ENCODE peak calls at places on chromosomes 2 and 18, in four cellular contexts. O, L, H and M are unnamed samples.

GRCh38 chr2:226607379-226607778 is 192.2 kb downstream of the IRS1 start:
- DNase-seq in O (no peak), L (peak), H (peak), M (no peak)

GRCh38 chr2:64770137-64770780 is 116.5 kb upstream of the SERTAD2 start:
- DNase-seq in O (no peak), L (peak), H (no peak), M (no peak)

GRCh38 chr2:39851691-39852110 is 72.6 kb upstream of the THUMPD2 start:
- DNase-seq in O (no peak), L (peak), H (no peak), M (peak)

GRCh38 chr2:160433466-160434172 is 60.0 kb downstream of the RBMS1 start:
- DNase-seq in O (no peak), L (peak), H (no peak), M (no peak)

GRCh38 chr2:47033102-47033880 is 117.7 kb upstream of the MCFD2 start:
- DNase-seq in O (no peak), L (no peak), H (no peak), M (no peak)

GRCh38 chr2:241858206-241859016 is at the start of gene PDCD1:
- DNase-seq in O (peak), L (no peak), H (no peak), M (no peak)

GRCh38 chr2:44946681-44947360 is 5.3 kb downstream of the SIX3 start:
- DNase-seq in O (no peak), L (no peak), H (no peak), M (no peak)

GRCh38 chr2:191320881-191321280 is 75.7 kb downstream of the MYO1B start:
- DNase-seq in O (no peak), L (no peak), H (no peak), M (no peak)

DNA sequence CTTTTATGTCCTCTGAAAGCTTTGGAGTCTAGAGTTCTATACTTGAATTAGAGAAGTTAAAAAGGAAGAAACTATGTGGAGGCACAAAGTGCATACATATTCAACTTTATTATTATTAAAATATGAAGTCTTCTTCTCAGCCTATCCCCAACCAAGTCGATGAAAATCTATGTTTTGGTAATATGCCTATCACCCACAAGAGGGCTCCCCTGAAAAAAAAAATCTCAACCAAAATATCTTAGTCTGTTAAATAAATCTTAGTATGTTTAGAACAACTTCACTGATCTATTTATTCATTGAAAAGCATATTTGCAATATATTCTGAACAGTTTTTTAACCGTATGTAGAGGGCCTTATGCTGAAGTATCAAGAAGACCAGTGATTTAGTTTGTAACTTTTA is 804.5 kb downstream of the TDRD15 start:
- DNase-seq in O (no peak), L (no peak), H (no peak), M (no peak)
- TF ChIP-seq CTCF in O (no peak), L (no peak), H (no peak), M (no peak)

DNA sequence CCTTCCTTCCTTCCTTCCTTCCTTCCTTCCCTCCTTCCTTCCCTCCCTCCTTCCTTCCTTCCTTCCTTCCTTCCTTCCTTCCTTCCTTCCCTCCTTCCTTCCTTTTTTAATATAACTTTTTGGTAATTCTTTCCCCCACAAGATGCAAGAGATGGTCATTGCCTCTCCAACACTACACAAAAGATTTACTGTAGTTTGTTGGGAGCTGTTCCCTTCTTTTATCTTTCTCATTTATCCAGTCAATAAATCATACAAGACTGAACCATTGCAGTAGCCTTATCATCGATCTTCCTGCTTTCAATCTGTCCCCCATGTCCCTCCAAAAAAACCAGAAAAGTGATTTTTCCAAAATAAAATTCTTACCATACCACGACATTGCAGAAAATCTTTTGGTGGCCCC is 8.2 kb downstream of the APCDD1 start:
- DNase-seq in O (no peak), L (no peak), H (no peak), M (no peak)
- H3K4me3 ChIP-seq in O (no peak), L (no peak), H (no peak), M (no peak)

DNA sequence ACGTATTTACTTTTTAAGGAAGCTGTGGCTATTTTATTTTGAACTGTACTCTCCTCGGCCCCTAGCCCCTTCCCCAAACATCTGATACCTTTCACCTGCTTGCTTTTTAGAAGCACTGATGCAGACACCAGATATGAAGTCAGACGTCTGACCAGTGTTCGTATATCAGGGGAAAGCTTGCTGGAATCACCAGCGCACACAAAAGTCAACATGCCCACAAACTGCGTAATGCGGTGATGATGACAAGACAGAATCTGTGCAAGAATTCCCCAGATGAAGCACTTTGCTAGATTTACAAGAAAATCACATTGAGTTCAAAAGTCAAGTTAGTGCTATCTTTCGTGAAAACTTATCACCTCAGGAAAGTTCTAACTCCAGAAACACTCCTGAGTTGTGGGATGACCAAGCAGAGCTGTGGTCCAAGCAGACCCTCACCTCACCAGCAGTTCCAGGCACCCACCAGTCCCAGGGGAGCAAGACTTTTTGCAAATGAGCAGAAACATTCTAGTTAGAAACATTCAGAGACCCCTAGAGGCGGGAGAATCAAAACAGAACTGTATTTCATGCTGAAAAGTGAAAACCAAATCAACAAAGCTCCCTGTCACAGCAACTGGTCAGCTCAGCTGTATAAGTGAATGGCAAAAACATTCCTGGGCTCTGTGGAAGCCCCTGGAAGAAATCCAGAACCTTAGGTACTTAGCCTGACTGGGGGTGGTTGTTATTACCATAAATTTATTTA is 55.7 kb downstream of the INO80C start:
- DNase-seq in O (no peak), L (no peak), H (no peak), M (no peak)
- TF ChIP-seq CTCF in O (no peak), L (no peak), H (no peak), M (no peak)

DNA sequence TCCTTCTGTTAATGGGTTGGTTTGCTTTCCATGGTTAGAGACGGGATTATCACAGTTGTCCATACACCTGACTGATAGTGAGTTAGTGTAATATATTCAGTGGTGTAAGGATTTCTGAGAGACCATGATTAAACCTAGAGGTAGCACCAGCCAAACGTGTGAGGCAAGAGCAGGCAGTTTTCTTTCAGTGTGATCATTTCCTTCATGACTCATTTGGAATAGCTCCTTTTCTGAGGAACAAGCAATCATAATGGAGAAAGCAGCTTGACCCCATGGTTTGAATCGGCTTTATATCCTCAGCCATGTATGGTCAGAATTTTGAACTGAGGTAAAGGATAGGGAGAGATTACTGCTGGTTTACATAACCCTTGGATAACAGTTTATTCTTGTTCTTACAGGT is 2.9 kb downstream of the MXD1 start:
- DNase-seq in O (no peak), L (peak), H (peak), M (peak)
- H3K4me3 ChIP-seq in O (no peak), L (no peak), H (no peak), M (no peak)

GRCh38 chr2:118269408-118270051 is 181.3 kb downstream of the INSIG2 start:
- DNase-seq in O (no peak), L (no peak), H (peak), M (no peak)
- TF ChIP-seq CTCF in O (no peak), L (no peak), H (no peak), M (no peak)

DNA sequence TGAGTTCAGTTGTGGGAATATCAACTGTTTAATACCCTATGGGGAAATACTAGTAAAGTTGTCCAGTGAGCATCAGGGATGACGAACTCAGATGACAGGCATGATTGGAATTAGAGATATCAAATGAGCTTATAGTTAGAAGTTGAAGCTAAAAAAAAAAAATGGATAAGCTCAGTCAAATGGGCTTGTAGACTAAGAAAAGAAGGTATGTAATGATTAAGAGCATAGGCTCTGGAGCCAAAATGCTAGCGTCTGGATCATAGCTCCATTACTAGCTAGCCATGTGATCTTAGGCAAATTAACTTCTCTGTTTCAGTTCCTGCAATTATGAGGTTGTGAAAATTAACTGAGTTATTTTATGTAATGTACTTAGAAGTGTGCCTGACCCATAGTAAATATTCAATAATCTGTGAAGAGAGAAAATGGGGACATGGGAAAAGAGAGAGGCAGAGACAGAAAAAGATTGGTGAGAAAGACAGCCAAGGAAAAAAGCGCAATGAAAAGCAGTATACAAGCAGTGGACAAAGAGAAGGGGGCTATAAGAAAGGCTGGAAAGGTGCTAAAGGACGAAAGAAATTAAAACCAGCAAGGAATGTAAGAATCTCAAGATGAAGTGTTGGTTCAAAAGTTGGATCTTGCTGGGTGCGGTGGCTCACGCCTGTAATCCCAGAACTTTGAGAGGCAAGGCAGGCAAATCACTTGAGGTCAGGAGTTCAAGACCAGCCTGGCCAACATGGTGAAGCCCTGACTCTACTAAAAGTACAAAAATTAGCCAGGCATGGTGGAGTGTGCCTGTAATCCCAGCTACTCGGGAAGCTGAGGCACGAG is 95.6 kb upstream of the SLC39A10 start:
- DNase-seq in O (no peak), L (peak), H (peak), M (peak)
- H3K4me3 ChIP-seq in O (no peak), L (no peak), H (no peak), M (no peak)

GRCh38 chr18:12686100-12686499 is 16.4 kb downstream of the CEP76 start:
- DNase-seq in O (no peak), L (peak), H (peak), M (no peak)
- TF ChIP-seq CTCF in O (no peak), L (no peak), H (peak), M (no peak)

GRCh38 chr18:501406-501714 is 859 bp upstream of the COLEC12 start:
- DNase-seq in O (no peak), L (no peak), H (no peak), M (no peak)

GRCh38 chr18:500556-501405 is at the start of gene COLEC12:
- DNase-seq in O (no peak), L (no peak), H (no peak), M (no peak)

GRCh38 chr18:500230-500555 is 308 bp downstream of the COLEC12 start:
- DNase-seq in O (no peak), L (peak), H (no peak), M (no peak)

GRCh38 chr18:498901-499300 is 1.6 kb downstream of the COLEC12 start:
- DNase-seq in O (no peak), L (peak), H (no peak), M (no peak)

DNA sequence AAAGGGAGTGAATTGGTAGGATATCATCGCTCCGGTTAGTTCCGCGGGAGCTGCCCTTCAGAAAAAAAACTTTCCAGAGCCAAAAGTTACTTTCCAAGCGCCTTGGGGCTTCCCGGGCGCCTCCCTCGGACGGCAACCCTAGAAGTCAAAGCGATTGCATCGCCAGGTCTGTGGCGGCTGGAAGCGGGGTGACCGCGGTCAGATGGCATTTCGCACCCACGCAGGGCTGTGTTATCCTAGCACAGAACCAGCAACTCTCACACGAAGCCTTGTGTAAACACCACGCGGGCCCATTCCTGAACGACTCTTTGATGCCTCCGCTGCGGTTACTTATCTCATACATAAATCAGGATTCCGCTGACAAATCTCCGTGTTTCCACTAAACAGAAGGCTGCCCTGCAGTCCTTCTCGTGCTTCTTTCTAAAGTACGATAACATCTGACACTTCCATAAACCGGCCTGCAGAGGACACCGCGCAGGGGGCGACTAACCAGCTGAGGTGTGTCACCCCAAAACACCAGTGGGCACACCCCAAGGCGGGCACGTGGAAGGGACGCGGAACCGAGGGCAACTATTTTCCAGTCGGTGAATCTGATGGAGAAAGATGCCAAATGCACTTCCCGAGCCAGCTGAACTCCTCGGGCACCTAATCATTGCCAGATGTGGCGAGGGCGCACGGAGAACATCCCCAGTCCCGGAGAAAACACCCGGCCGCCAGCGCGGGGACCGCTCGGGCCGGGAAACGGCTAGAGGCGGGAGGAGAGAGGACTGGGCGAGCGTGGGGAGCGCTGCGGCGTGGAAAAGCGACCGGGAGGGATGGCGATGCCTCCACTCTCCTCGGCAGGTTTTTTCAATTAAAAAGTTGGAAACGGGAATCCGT is 911 bp downstream of the COLEC12 start:
- DNase-seq in O (peak), L (peak), H (peak), M (peak)
- H3K4me3 ChIP-seq in O (peak), L (peak), H (peak), M (peak)